ENCODE peak calls at places on chromosomes 11 and 22, in five cellular contexts. J, P, U, N and G are unnamed samples.

GRCh38 chr11:113673566-113674396 is 32.3 kb downstream of the TMPRSS5 start:
- DNase-seq in J (no peak), N (no peak), P (no peak), U (no peak), G (no peak)

GRCh38 chr11:20672575-20672974 is 3.2 kb downstream of the NELL1 start:
- DNase-seq in J (no peak), U (no peak), N (no peak), P (peak), G (no peak)

GRCh38 chr11:100472727-100473389 is 214.2 kb upstream of the ARHGAP42 start:
- DNase-seq in N (no peak), J (no peak), U (no peak), P (no peak), G (no peak)

GRCh38 chr11:9972917-9973504 is 309.1 kb downstream of the SWAP70 start:
- DNase-seq in J (no peak), U (peak), P (peak), N (no peak), G (peak)

GRCh38 chr11:64642418-64642735 is 51.4 kb downstream of the SLC22A12 start:
- DNase-seq in N (no peak), J (no peak), P (no peak), U (no peak), G (no peak)

GRCh38 chr11:1138053-1138452 is 19.7 kb upstream of the MUC5AC start:
- DNase-seq in P (no peak), J (no peak), N (no peak), U (no peak), G (no peak)

GRCh38 chr11:61104963-61105362 is 2.7 kb downstream of the CD5 start:
- DNase-seq in N (no peak), P (no peak), U (no peak), J (no peak), G (no peak)

GRCh38 chr11:43962383-43962969 is 20.0 kb downstream of the C11orf96 start:
- DNase-seq in P (no peak), U (no peak), J (no peak), N (no peak), G (no peak)

GRCh38 chr22:23315341-23315917 is 135.1 kb downstream of the BCR start:
- DNase-seq in J (peak), N (peak), U (peak), P (peak), G (peak)

GRCh38 chr11:67522844-67523555 is at the start of gene CABP2:
- DNase-seq in N (no peak), J (no peak), U (no peak), P (no peak), G (no peak)

GRCh38 chr11:68954970-68955958 is 25.5 kb downstream of the MRGPRD start:
- DNase-seq in P (no peak), U (peak), J (no peak), N (peak), G (no peak)

GRCh38 chr11:71435278-71435951 is 12.8 kb downstream of the DHCR7 start:
- DNase-seq in J (no peak), U (no peak), N (no peak), P (no peak), G (no peak)

GRCh38 chr22:35219012-35219411 is 38.3 kb upstream of the HMGXB4 start:
- DNase-seq in P (no peak), U (no peak), N (no peak), J (no peak), G (no peak)

GRCh38 chr11:26843539-26843938 is 121.7 kb upstream of the SLC5A12 start:
- DNase-seq in P (no peak), N (no peak), J (no peak), U (no peak), G (no peak)

GRCh38 chr11:84089072-84090057 is 803.2 kb upstream of the CCDC90B start:
- DNase-seq in P (no peak), U (peak), J (no peak), N (no peak), G (peak)

GRCh38 chr11:65574963-65575567 is 788 bp upstream of the EHBP1L1 start:
- DNase-seq in P (peak), N (no peak), U (peak), J (peak), G (no peak)

GRCh38 chr11:30879322-30880020 is 293.3 kb upstream of the MPPED2 start:
- DNase-seq in N (no peak), P (no peak), U (peak), J (no peak), G (no peak)

GRCh38 chr22:33766056-33766455 is 154.2 kb downstream of the LARGE1 start:
- DNase-seq in P (no peak), U (no peak), J (no peak), N (no peak), G (no peak)

GRCh38 chr11:64839335-64839734 is 5.1 kb downstream of the CDC42BPG start:
- DNase-seq in U (no peak), N (no peak), P (no peak), J (no peak), G (no peak)

GRCh38 chr11:71917646-71918045 is 10.7 kb downstream of the XNDC1N start:
- DNase-seq in P (no peak), N (no peak), U (no peak), J (no peak), G (no peak)

GRCh38 chr22:21856868-21857267 is 10.6 kb downstream of the MAPK1 start:
- DNase-seq in J (no peak), U (no peak), N (no peak), P (no peak), G (no peak)

GRCh38 chr11:19869466-19869865 is 156.8 kb downstream of the NAV2 start:
- DNase-seq in N (no peak), P (no peak), U (no peak), J (no peak), G (no peak)

GRCh38 chr22:38946771-38947170 is 10.6 kb upstream of the APOBEC3A start:
- DNase-seq in N (peak), P (no peak), J (peak), U (no peak), G (peak)
- H3K4me3 ChIP-seq in N (no peak), P (no peak), J (no peak), U (no peak), G (no peak)

GRCh38 chr11:75345455-75346224 is 5.8 kb downstream of the ARRB1 start:
- DNase-seq in N (no peak), U (no peak), P (no peak), J (no peak), G (no peak)
- H3K4me3 ChIP-seq in N (no peak), U (no peak), P (no peak), J (no peak), G (no peak)

GRCh38 chr11:111510311-111510710 is 1.9 kb downstream of the BTG4 start:
- DNase-seq in P (no peak), J (no peak), N (no peak), U (no peak), G (no peak)

GRCh38 chr11:111512296-111513239 is at the start of gene BTG4:
- DNase-seq in U (no peak), J (peak), P (no peak), N (no peak), G (peak)

GRCh38 chr11:111515591-111515990 is 1.0 kb downstream of the HOATZ start:
- DNase-seq in P (no peak), J (no peak), U (no peak), N (no peak), G (no peak)

GRCh38 chr11:111513240-111513605 is 1.0 kb upstream of the BTG4 start:
- DNase-seq in U (no peak), N (no peak), P (no peak), J (no peak), G (no peak)

GRCh38 chr11:111514216-111515031 is at the start of gene HOATZ:
- DNase-seq in U (no peak), J (no peak), N (no peak), P (no peak), G (peak)
- H3K4me3 ChIP-seq in U (no peak), J (no peak), N (no peak), P (no peak), G (peak)

GRCh38 chr22:37259540-37260029 is 15.5 kb upstream of the RAC2 start:
- DNase-seq in P (peak), U (no peak), N (no peak), J (no peak), G (peak)
- H3K4me3 ChIP-seq in P (no peak), U (no peak), N (no peak), J (no peak), G (peak)

DNA sequence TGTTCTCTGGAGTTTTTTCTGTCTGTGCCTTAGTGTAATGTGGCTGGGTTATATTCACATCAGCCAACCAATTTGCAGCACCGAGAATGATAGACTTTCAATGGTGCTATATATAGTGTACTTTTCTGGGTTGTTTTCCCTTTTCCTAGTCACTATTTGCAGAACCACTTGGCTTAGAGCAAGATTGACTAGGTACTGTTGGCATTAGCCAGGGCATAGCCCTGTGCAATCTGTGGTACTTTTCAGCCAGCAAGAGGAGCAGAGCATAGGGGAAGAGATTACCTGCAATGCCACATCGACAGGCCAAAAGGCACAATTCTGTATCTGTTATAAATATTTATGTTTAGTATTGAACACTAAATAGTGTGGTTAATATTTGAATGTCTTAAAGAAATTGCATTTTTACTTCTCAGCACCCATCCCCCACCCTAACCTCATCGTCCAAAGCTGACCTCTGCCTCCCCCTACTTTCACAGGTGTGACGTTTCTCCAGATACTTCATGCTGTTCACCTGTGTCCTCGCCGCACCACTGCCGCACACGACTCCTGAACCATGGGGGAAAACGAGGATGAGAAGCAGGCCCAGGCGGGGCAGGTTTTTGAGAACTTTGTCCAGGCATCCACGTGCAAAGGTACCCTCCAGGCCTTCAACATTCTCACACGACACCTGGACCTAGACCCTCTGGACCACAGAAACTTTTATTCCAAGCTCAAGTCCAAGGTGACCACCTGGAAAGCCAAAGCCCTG is 51.4 kb downstream of the MICAL2 start:
- DNase-seq in N (no peak), P (no peak), U (no peak), J (no peak), G (no peak)
- H3K4me3 ChIP-seq in N (peak), P (no peak), U (no peak), J (no peak), G (no peak)

DNA sequence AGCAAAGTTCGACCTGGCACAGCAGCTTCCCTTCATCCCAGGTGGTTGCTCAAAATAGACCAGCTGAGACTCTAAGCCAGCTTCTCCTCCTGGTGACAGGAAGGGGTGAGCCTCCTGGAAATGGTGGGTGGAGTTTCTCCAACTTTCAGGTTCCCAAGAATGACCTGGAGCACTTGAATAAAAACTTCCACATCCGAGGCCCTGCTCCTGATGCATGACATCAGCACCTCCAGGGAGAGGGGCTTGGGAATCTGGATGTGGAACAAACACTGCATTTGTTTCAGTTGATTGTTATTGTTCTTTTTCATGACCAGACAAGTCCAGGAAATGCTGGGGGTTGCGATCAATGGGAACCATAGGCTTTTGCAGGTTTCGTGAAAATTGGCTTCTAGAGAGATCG is 19.4 kb downstream of the ST14 start:
- DNase-seq in N (no peak), P (no peak), U (no peak), J (no peak), G (no peak)
- H3K4me3 ChIP-seq in N (no peak), P (peak), U (no peak), J (no peak), G (no peak)

GRCh38 chr11:102304686-102305085 is 12.6 kb upstream of the BIRC3 start:
- DNase-seq in P (no peak), U (no peak), J (no peak), N (no peak), G (no peak)

GRCh38 chr11:102309621-102310541 is 7.4 kb upstream of the BIRC3 start:
- DNase-seq in J (no peak), N (no peak), P (no peak), U (no peak), G (no peak)

GRCh38 chr11:102306048-102306575 is 11.2 kb upstream of the BIRC3 start:
- DNase-seq in P (no peak), U (peak), N (no peak), J (no peak), G (no peak)

GRCh38 chr11:102305352-102306047 is 11.8 kb upstream of the BIRC3 start:
- DNase-seq in N (no peak), J (no peak), U (no peak), P (no peak), G (no peak)

DNA sequence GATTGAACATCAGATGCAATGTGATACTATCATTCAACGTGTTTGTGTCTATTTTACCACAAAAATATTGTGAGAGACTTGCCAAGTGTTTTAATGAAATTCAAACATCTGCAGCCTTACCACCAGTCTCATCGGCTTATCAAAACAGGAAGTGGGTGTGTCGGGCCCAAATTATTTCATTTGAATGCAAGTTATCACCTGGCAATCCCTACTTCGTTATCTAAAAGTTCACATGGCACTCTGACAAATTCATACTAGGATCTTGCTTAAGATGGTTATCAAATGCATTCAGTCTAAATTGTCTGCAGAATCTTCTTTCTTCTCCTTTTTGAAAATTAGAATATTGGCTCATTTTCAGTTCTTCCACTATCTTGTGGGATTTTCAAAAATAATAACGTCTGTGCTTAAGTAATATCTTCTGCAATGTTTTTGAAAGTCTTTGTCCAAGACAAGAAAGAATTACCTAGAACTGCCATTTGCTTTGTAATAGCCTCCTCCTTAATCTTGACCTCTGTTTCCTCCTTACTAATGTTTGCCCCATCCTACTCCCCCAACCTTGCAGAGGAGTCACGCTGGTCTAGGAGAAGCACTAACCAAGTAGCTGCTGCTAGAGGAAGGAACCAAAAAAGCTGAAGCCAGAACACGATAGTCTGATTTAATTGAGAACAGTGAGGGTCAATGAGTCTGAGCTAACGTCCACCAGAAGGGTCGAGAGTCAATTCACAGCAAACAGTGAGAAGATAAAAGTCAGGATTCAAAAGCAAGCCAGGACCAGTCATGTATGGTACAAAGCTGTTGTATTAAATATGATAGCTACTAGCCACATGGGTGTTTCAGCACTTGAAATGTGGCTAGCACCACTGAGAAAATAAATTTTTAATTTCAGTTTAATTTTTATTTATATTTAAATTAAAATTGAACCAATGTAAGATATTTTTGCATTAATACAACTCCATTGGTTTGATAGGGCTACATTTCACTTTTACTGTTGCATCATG is 10.2 kb upstream of the BIRC3 start:
- DNase-seq in J (no peak), U (no peak), P (peak), N (no peak), G (no peak)
- H3K4me3 ChIP-seq in J (no peak), U (no peak), P (peak), N (no peak), G (no peak)

GRCh38 chr11:29256580-29256979 is 760.2 kb downstream of the KCNA4 start:
- DNase-seq in N (no peak), P (peak), J (no peak), U (no peak), G (no peak)
- H3K4me3 ChIP-seq in N (no peak), P (no peak), J (no peak), U (no peak), G (no peak)

GRCh38 chr11:134277176-134278001 is 1.2 kb downstream of the GLB1L3 start:
- DNase-seq in N (no peak), P (no peak), J (no peak), U (no peak), G (no peak)
- H3K4me3 ChIP-seq in N (no peak), P (no peak), J (no peak), U (no peak), G (no peak)